ENCODE peak calls at places on chromosomes 13 and 19, in four cellular contexts. H, W, Q and P are unnamed samples.

GRCh38 chr13:19862511-19863313 is 737 bp downstream of the ZMYM5 start:
- DNase-seq in H (peak; percentile 77), W (no peak), Q (peak; percentile 65), P (peak; percentile 53)

GRCh38 chr13:25882732-25883357 is 169.0 kb downstream of the SHISA2 start:
- DNase-seq in H (no peak), W (no peak), Q (no peak), P (no peak)

GRCh38 chr19:38143847-38144246 is 80.2 kb downstream of the DPF1 start:
- DNase-seq in H (no peak), W (no peak), Q (no peak), P (no peak)

GRCh38 chr13:25175026-25175425 is 2.9 kb upstream of the AMER2 start:
- DNase-seq in H (no peak), W (no peak), Q (no peak), P (no peak)

GRCh38 chr19:50428768-50429463 is 3.8 kb upstream of the MYBPC2 start:
- DNase-seq in H (peak; percentile 66), W (no peak), Q (no peak), P (no peak)

GRCh38 chr19:35344511-35345031 is 3.1 kb upstream of the FFAR1 start:
- DNase-seq in H (peak; percentile 24), W (no peak), Q (no peak), P (no peak)

GRCh38 chr19:41546386-41546789 is 29.6 kb upstream of the CEACAM21 start:
- DNase-seq in H (no peak), W (no peak), Q (no peak), P (no peak)

GRCh38 chr19:52653161-52653560 is 15.0 kb upstream of the ZNF83 start:
- DNase-seq in H (no peak), W (no peak), Q (no peak), P (no peak)

GRCh38 chr19:17952041-17952976 is 14.6 kb upstream of the KCNN1 start:
- DNase-seq in H (no peak), W (no peak), Q (no peak), P (peak; percentile 59)

GRCh38 chr19:6654347-6655310 is 15.3 kb downstream of the TNFSF14 start:
- DNase-seq in H (no peak), W (no peak), Q (no peak), P (no peak)

GRCh38 chr13:87941244-87941643 is 270.1 kb downstream of the SLITRK5 start:
- DNase-seq in H (no peak), W (no peak), Q (no peak), P (no peak)

GRCh38 chr13:50275392-50276063 is 260.3 kb downstream of the KCNRG start:
- DNase-seq in H (no peak), W (no peak), Q (peak; percentile 21), P (no peak)

GRCh38 chr13:29379281-29379680 is 216.2 kb downstream of the SLC7A1 start:
- DNase-seq in H (peak; percentile 46), W (no peak), Q (no peak), P (no peak)

GRCh38 chr19:52112624-52113023 is 17.1 kb upstream of the ZNF841 start:
- DNase-seq in H (no peak), W (no peak), Q (no peak), P (no peak)

GRCh38 chr13:42355841-42356575 is 84.1 kb downstream of the AKAP11 start:
- DNase-seq in H (no peak), W (no peak), Q (no peak), P (no peak)

GRCh38 chr13:102680842-102681725 is 13.8 kb downstream of the METTL21C start:
- DNase-seq in H (peak; percentile 54), W (no peak), Q (peak; percentile 47), P (no peak)

GRCh38 chr13:32362574-32362973 is 47.3 kb downstream of the BRCA2 start:
- DNase-seq in H (no peak), W (no peak), Q (no peak), P (no peak)

GRCh38 chr19:35757231-35757748 is 461 bp upstream of the HSPB6 start:
- DNase-seq in H (peak; percentile 84), W (no peak), Q (peak; percentile 93), P (peak; percentile 52)

GRCh38 chr19:4042731-4043082 is 24.0 kb downstream of the ZBTB7A start:
- DNase-seq in H (no peak), W (no peak), Q (no peak), P (no peak)

GRCh38 chr13:106558527-106558926 is 9.4 kb downstream of the ARGLU1 start:
- DNase-seq in H (no peak), W (no peak), Q (no peak), P (no peak)

GRCh38 chr19:3783660-3784584 is 2.3 kb downstream of the MATK start:
- DNase-seq in H (peak; percentile 83), W (no peak), Q (no peak), P (peak; percentile 81)

GRCh38 chr19:6891761-6892385 is 4.5 kb downstream of the ADGRE1 start:
- DNase-seq in H (no peak), W (no peak), Q (no peak), P (no peak)

GRCh38 chr19:660793-661426 is 2.1 kb downstream of the RNF126 start:
- DNase-seq in H (no peak), W (no peak), Q (no peak), P (no peak)

GRCh38 chr19:50669319-50670101 is 20.3 kb downstream of the C19orf81 start:
- DNase-seq in H (peak; percentile 84), W (no peak), Q (peak; percentile 54), P (peak; percentile 35)

GRCh38 chr19:8585894-8586750 is 8.9 kb upstream of the MYO1F start:
- DNase-seq in H (peak; percentile 90), W (peak; percentile 64), Q (peak; percentile 37), P (peak; percentile 97)

GRCh38 chr19:14325863-14326262 is 55.4 kb upstream of the ADGRE5 start:
- DNase-seq in H (no peak), W (no peak), Q (no peak), P (no peak)

GRCh38 chr13:69704311-69704710 is 403.3 kb upstream of the ATXN8OS start:
- DNase-seq in H (peak; percentile 5), W (no peak), Q (no peak), P (no peak)

GRCh38 chr19:53977991-53978731 is 13.3 kb upstream of the CACNG6 start:
- DNase-seq in H (no peak), W (peak; percentile 90), Q (peak; percentile 92), P (peak; percentile 100)

GRCh38 chr19:18093439-18094161 is 4.0 kb upstream of the MAST3 start:
- DNase-seq in H (peak; percentile 64), W (no peak), Q (peak; percentile 56), P (peak; percentile 68)

GRCh38 chr13:110012102-110012739 is 225.8 kb upstream of the IRS2 start:
- DNase-seq in H (peak; percentile 17), W (no peak), Q (peak; percentile 91), P (no peak)

GRCh38 chr19:991174-991931 is 7.2 kb downstream of the WDR18 start:
- DNase-seq in H (peak; percentile 80), W (no peak), Q (peak; percentile 75), P (peak; percentile 67)

DNA sequence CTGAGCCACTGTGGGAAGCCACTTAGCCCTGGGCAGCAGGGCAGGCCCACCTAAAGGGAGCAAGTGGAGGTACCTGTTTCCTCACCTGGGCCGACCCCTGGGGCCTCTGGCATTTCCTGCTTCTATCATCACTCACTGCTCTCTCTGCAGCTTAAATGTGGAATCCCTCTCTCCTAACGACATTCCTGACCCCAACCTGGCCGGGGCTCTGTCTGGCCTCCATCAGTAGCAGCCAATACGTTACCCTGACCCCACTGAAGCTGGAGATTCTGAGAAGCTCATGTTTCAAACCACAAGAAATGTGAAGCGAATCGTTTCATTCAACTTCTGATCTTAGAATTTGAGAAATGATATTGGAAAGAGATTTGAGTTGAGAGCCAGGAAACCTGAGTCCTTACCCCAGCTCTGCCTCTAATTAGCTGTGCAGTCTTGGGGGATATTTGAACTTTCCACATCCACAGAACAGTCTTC is 39.9 kb downstream of the DOCK9 start:
- DNase-seq in H (no peak), W (peak; percentile 65), Q (no peak), P (peak; percentile 95)
- H3K27ac ChIP-seq in H (no peak overlapping the region), W (peak overlapping the region; percentile 41), Q (no peak overlapping the region), P (peak overlapping the region; percentile 97)

DNA sequence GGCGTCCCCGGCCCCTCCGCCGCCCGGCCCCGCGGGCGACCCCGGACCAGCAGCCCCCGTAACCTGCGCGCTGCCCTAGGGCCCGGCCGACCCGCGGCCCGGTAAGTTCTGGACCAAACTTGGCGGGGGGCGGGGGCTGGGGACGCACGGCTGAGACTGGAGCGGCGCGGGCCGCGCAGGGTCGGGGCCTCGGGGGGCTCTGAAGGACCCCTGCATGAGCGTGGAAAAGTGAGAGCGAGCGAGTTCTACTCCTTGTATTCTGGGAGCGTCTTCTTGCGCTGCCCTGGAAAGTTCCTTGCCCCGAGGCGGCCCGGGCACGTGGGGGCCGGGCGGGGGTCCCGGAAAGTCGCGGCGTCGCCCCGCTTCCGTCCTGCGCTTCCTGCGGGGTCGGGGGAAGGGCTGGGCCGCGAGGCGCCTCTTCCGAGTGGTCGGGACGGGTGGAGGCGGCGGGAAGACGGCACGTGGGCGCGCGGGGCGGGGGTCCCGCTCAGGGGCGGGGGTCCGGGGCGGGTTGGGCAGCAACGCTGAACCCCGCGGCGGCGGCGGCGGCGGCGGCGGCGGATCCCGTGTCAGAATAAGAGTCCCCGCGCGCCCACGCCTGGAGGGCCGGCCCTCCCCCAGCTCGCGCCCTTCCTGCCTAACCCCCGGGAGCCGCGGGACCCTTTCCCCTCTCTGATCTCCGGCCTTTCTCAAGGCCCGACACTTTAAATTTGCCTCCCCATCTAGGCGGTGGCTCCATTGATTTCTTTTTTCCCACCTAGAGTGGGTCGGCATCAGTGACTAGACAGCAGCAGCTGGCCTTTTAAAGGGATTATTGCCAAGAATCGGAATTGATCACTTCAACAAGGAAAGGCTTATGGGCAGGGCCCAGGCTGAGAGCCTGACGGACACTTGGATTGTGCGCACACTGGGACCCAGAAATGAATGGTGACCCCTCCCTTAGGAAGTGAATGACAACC is 723 bp downstream of the GATAD2A start:
- DNase-seq in H (peak; percentile 71), W (no peak), Q (peak; percentile 70), P (peak; percentile 83)
- H4K20me1 ChIP-seq in H (peaks cover 56% of the 10 kb centered on the region), W (peaks cover 37% of the 10 kb centered on the region), Q (peaks cover 15% of the 10 kb centered on the region), P (peaks cover 45% of the 10 kb centered on the region)

GRCh38 chr19:19741184-19741583 is 8.3 kb upstream of the ZNF14 start:
- DNase-seq in H (peak; percentile 58), W (no peak), Q (no peak), P (no peak)

GRCh38 chr19:19737559-19738332 is 4.8 kb upstream of the ZNF14 start:
- DNase-seq in H (peak; percentile 37), W (no peak), Q (no peak), P (no peak)

GRCh38 chr19:19740755-19741154 is 7.8 kb upstream of the ZNF14 start:
- DNase-seq in H (no peak), W (no peak), Q (no peak), P (no peak)

GRCh38 chr19:19742773-19743172 is 9.9 kb upstream of the ZNF14 start:
- DNase-seq in H (peak; percentile 35), W (no peak), Q (no peak), P (no peak)

GRCh38 chr19:19738564-19738963 is 5.7 kb upstream of the ZNF14 start:
- DNase-seq in H (peak; percentile 25), W (no peak), Q (no peak), P (no peak)
- H3K27ac ChIP-seq in H (no peak overlapping the region), W (no peak overlapping the region), Q (no peak overlapping the region), P (no peak overlapping the region)

DNA sequence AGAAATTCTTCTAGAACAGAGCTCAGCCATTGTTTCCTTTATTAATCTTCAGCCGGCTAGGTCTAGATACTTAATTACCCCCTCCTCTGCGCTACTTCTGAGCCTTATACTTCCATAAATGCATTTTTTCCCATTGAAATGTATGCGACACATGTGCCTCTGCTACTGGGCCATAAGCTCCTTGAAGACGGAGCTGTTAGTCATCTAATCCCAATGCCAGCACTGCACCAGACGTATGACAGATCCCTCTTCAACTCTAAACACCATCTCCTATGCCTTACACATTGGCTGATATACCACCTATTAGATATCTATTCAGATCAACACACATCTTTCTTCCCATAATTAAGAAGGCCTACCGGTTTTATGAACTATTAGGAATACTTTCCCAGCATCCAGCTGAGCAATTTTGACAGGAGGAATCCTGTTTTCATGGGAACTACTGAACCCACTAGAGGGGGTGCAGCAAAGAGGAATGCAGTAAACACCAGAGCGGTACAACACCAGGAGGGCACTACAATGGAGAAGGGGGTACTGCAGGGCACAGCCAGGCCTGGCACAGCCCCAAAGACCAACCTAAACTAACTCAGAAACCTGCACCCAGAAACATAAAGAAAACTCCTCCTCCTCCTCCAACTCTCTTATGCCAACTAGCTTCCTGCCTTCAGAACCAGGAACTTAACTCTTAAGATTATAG is 18.8 kb downstream of the STK24 start:
- DNase-seq in H (no peak), W (no peak), Q (peak; percentile 85), P (no peak)
- H4K20me1 ChIP-seq in H (peaks cover 42% of the 10 kb centered on the region), W (peaks cover 10% of the 10 kb centered on the region), Q (peaks cover 11% of the 10 kb centered on the region), P (peaks cover 52% of the 10 kb centered on the region)